ENCODE peak calls at places on chromosomes 11 and 22, in four cellular contexts. O is osteoblast, K is ovary, X is heart left ventricle. H is an unnamed sample. For H3K4me1 and H3K27me3, the result is how much of the 10 kb centered on the place peaks cover.

GRCh38 chr22:24046024-24046423 is 34.9 kb downstream of the CABIN1 start:
- DNase-seq in O (no peak), K (no peak), X (no peak), H (peak)

GRCh38 chr22:49487950-49488349 is 339.7 kb downstream of the BRD1 start:
- DNase-seq in O (no peak), K (no peak), X (no peak), H (no peak)

GRCh38 chr11:126480410-126481302 is 125.2 kb downstream of the ST3GAL4 start:
- DNase-seq in O (peak), K (peak), X (peak), H (peak)

GRCh38 chr11:120574881-120575280 is 63.3 kb downstream of the GRIK4 start:
- DNase-seq in O (peak), K (no peak), X (no peak), H (no peak)

GRCh38 chr11:128830290-128830813 is 36.7 kb downstream of the KCNJ1 start:
- DNase-seq in O (no peak), K (no peak), X (no peak), H (no peak)

GRCh38 chr11:76629853-76630599 is 40.5 kb downstream of the LRRC32 start:
- DNase-seq in O (peak), K (peak), X (peak), H (peak)

GRCh38 chr11:123145661-123146060 is 49.4 kb downstream of the CLMP start:
- DNase-seq in O (no peak), K (peak), X (no peak), H (no peak)

GRCh38 chr22:30685178-30685577 is 9.5 kb upstream of the OSBP2 start:
- DNase-seq in O (no peak), K (no peak), X (no peak), H (no peak)

GRCh38 chr22:46576556-46577351 is 39.3 kb upstream of the CELSR1 start:
- DNase-seq in O (peak), K (peak), X (peak), H (peak)

GRCh38 chr22:27480487-27480886 is 321.1 kb downstream of the MN1 start:
- DNase-seq in O (no peak), K (no peak), X (no peak), H (no peak)

GRCh38 chr11:67644472-67645418 is 5.2 kb upstream of the TBX10 start:
- DNase-seq in O (peak), K (peak), X (no peak), H (no peak)
- H3K4me1 ChIP-seq in O (under half), K (under half), X (under half), H (under half)

GRCh38 chr11:19789840-19790710 is 77.4 kb downstream of the NAV2 start:
- DNase-seq in O (peak), K (no peak), X (no peak), H (no peak)
- H3K27me3 ChIP-seq in O (under half), K (under half), X (under half), H (under half)

GRCh38 chr11:115965754-115966504 is 461.7 kb upstream of the CADM1 start:
- DNase-seq in O (no peak), K (no peak), X (peak), H (no peak)
- H3K4me3 ChIP-seq in O (no peak), K (no peak), X (no peak), H (no peak)

GRCh38 chr11:61969391-61969758 is 1.9 kb upstream of the FTH1 start:
- DNase-seq in O (no peak), K (no peak), X (no peak), H (no peak)

GRCh38 chr11:61968758-61969390 is 1.4 kb upstream of the FTH1 start:
- DNase-seq in O (no peak), K (peak), X (peak), H (no peak)

GRCh38 chr11:61967924-61968757 is 707 bp upstream of the FTH1 start:
- DNase-seq in O (peak), K (peak), X (peak), H (peak)

GRCh38 chr11:61966673-61967176 is 709 bp downstream of the FTH1 start:
- DNase-seq in O (no peak), K (no peak), X (peak), H (peak)

DNA sequence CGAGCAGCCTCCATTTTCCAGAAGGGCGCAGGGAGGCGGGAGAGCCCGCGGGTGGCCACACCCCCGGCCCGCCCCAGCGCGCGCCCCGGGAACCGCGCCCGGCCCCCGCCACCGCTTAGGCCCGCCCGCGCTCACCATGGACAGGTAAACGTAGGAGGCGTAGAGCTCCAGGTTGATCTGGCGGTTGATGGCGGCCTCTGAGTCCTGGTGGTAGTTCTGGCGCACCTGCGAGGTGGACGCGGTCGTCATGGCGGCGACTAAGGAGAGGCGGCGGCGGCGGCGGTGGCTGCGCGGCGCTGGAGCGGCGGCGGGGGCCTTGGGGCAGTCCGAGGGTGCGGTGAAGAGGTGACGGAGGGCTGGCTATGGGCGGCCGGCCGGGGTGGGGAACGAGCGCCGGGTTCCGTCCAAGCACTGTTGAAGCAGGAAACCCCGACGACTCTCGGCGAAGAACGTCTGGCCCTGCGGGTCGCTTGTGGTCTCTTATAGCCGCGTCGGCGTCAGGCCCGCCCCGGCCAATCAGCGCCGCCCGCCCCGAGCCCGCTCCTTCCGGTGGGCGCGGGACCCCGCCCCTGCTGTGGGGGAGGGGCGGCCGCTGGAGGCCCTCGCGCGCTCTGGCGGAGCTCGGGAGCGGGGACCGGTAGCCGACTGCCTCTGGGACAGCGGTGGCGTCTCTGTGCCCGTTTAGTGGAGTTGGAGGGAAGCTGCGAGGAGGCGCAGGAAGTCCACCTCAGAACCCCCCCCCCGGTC is at the start of gene FTH1:
- DNase-seq in O (peak), K (peak), X (peak), H (peak)
- H3K4me1 ChIP-seq in O (half or more), K (under half), X (under half), H (half or more)

GRCh38 chr22:44181033-44181911 is 547 bp downstream of the PARVG start:
- DNase-seq in O (no peak), K (no peak), X (peak), H (no peak)
- H3K27me3 ChIP-seq in O (under half), K (under half), X (under half), H (under half)

GRCh38 chr22:20035375-20036084 is 14.6 kb downstream of the TANGO2 start:
- DNase-seq in O (peak), K (no peak), X (no peak), H (peak)
- H3K4me3 ChIP-seq in O (no peak), K (no peak), X (no peak), H (no peak)